ENCODE peak calls at places on chromosome 11, in four cellular contexts. One of them, this sample, is unnamed.

GRCh38 chr11:68928481-68928880 is 24.8 kb downstream of the IGHMBP2 start:
- DNase-seq in HL-60: no peak
- DNase-seq in K562: no peak
- DNase-seq in GM12878: no peak
- DNase-seq in this sample: no peak

GRCh38 chr11:44177905-44178304 is 82.4 kb downstream of the EXT2 start:
- DNase-seq in HL-60: no peak
- DNase-seq in K562: no peak
- DNase-seq in GM12878: no peak
- DNase-seq in this sample: no peak

GRCh38 chr11:2521081-2521480 is 76.3 kb downstream of the KCNQ1 start:
- DNase-seq in HL-60: no peak
- DNase-seq in K562: no peak
- DNase-seq in GM12878: no peak
- DNase-seq in this sample: no peak

GRCh38 chr11:23151819-23152218 is 291.5 kb upstream of the CCDC179 start:
- DNase-seq in HL-60: no peak
- DNase-seq in K562: no peak
- DNase-seq in GM12878: no peak
- DNase-seq in this sample: no peak

GRCh38 chr11:32081129-32081641 is 9.7 kb upstream of the RCN1 start:
- DNase-seq in K562: no peak
- DNase-seq in HL-60: no peak
- DNase-seq in GM12878: no peak
- DNase-seq in this sample: no peak

GRCh38 chr11:32053151-32053550 is 37.7 kb upstream of the RCN1 start:
- DNase-seq in K562: no peak
- DNase-seq in HL-60: no peak
- DNase-seq in GM12878: no peak
- DNase-seq in this sample: no peak

GRCh38 chr11:7524831-7525230 is 11.0 kb downstream of the PPFIBP2 start:
- DNase-seq in K562: no peak
- DNase-seq in GM12878: no peak
- DNase-seq in HL-60: peak
- DNase-seq in this sample: no peak

GRCh38 chr11:131644204-131644603 is 273.8 kb downstream of the NTM start:
- DNase-seq in HL-60: no peak
- DNase-seq in K562: no peak
- DNase-seq in GM12878: peak
- DNase-seq in this sample: no peak

GRCh38 chr11:75474878-75475766 is 42.1 kb upstream of the KLHL35 start:
- DNase-seq in K562: peak
- DNase-seq in HL-60: peak
- DNase-seq in GM12878: no peak
- DNase-seq in this sample: peak

GRCh38 chr11:130179396-130180306 is 20.1 kb downstream of the ST14 start:
- DNase-seq in HL-60: no peak
- DNase-seq in K562: no peak
- DNase-seq in GM12878: no peak
- DNase-seq in this sample: no peak

GRCh38 chr11:2366733-2367132 is 10.4 kb upstream of the CD81 start:
- DNase-seq in HL-60: no peak
- DNase-seq in K562: no peak
- DNase-seq in GM12878: no peak
- DNase-seq in this sample: no peak

GRCh38 chr11:46557684-46558151 is 36.1 kb downstream of the AMBRA1 start:
- DNase-seq in HL-60: no peak
- DNase-seq in GM12878: no peak
- DNase-seq in K562: no peak
- DNase-seq in this sample: no peak

GRCh38 chr11:69558519-69558941 is 77.1 kb downstream of the LINC01488 start:
- DNase-seq in GM12878: no peak
- DNase-seq in HL-60: no peak
- DNase-seq in K562: no peak
- DNase-seq in this sample: no peak

GRCh38 chr11:10317281-10317755 is 12.4 kb downstream of the ADM start:
- DNase-seq in HL-60: no peak
- DNase-seq in GM12878: no peak
- DNase-seq in K562: no peak
- DNase-seq in this sample: no peak

GRCh38 chr11:125207866-125208425 is 43.4 kb downstream of the PKNOX2 start:
- DNase-seq in GM12878: no peak
- DNase-seq in HL-60: no peak
- DNase-seq in K562: no peak
- DNase-seq in this sample: no peak

GRCh38 chr11:108863528-108863927 is 198.7 kb downstream of the DDX10 start:
- DNase-seq in K562: no peak
- DNase-seq in GM12878: no peak
- DNase-seq in HL-60: no peak
- DNase-seq in this sample: no peak

GRCh38 chr11:110859998-110860397 is 147.8 kb upstream of the ARHGAP20 start:
- DNase-seq in K562: no peak
- DNase-seq in HL-60: no peak
- DNase-seq in GM12878: no peak
- DNase-seq in this sample: no peak
- TF ChIP-seq SPI1 in K562: no peak
- TF ChIP-seq SPI1 in HL-60: no peak
- TF ChIP-seq SPI1 in GM12878: no peak
- TF ChIP-seq SPI1 in this sample: no peak

DNA sequence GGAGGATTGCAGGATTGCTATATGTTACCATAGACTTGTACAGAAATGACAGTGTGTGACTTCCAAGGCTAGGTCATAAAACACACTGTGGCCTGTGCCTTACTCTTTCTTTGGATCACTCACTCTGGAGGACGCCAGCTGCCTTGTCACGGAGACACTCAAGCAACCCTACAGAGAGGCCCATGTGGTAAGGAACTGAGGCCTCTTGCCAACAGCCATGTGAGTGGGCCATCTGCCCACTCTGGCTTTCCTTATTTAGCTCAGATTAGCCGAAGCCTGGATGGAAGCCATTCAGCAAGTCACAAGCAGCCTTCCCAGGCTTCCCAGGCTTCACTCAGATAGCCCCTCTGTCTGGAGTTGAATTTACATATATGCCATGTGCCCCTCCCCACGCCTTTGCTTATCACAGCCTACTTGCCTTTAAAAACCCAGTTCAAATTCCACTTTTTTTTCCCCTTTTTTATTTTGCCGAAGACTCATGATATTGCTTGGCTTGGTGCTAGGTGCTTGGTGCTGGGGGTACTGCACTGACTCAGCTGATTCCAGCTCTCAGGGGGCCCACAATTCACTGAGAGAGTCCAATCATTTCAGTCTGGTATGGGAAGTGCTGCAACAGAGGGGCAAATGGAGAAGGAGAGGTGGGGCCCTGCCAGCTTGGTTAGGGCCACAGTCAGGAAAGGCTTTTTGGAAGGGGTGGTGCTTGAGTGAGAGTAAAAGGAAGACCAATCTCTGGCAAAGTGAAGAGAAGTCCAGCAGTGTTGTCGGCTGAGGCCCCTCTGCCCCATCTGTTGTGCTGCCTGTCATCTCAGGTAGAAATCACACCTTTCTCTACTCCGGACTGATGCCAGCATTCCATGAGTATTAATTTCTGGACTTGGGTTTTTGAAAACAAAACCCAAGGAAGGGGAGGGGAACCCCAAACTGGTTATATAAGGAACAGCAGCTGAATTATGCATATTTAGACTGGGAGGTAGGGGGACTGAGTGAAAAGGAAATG is 14.5 kb upstream of the P4HA3 start:
- DNase-seq in K562: no peak
- DNase-seq in GM12878: no peak
- DNase-seq in HL-60: no peak
- DNase-seq in this sample: no peak
- TF ChIP-seq SPI1 in K562: no peak
- TF ChIP-seq SPI1 in GM12878: no peak
- TF ChIP-seq SPI1 in HL-60: no peak
- TF ChIP-seq SPI1 in this sample: no peak

GRCh38 chr11:67558084-67558772 is 25.4 kb upstream of the GSTP1 start:
- DNase-seq in GM12878: peak
- DNase-seq in K562: no peak
- DNase-seq in HL-60: no peak
- DNase-seq in this sample: no peak
- TF ChIP-seq SPI1 in GM12878: no peak
- TF ChIP-seq SPI1 in K562: no peak
- TF ChIP-seq SPI1 in HL-60: no peak
- TF ChIP-seq SPI1 in this sample: peak

GRCh38 chr11:118194835-118195627 is 18.6 kb upstream of the SCN2B start:
- DNase-seq in K562: no peak
- DNase-seq in GM12878: no peak
- DNase-seq in HL-60: no peak
- DNase-seq in this sample: no peak
- TF ChIP-seq SPI1 in K562: no peak
- TF ChIP-seq SPI1 in GM12878: no peak
- TF ChIP-seq SPI1 in HL-60: no peak
- TF ChIP-seq SPI1 in this sample: no peak

DNA sequence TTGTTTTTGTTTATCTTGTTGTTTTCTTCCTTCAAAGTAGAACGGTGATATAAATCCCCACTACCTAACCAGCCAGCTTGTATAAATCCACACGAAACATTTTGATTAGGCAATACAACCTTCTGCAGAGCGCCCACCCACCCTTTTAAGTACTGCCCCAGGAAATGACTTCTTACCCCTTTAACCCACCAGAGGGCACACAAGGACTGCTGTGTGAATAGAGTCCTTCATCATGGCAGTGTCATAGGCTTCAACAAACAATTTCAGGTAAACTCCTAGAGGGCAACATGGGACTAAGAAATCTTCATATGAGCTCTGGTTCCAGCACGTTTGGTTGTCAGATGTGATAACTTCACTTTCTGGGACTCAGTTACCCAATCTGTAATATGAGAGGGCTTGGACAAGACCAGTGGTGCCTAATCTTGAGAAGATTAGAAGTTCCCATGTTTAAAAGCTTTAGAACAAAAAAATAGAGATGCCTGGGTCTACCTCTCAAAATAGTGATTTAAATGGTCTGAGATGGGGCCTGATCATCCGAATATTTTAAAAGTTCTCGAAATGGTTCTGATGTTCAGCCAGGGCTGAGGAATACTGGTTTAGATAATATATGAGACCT is 56.1 kb downstream of the PIWIL4 start:
- DNase-seq in GM12878: peak
- DNase-seq in HL-60: peak
- DNase-seq in K562: peak
- DNase-seq in this sample: no peak
- TF ChIP-seq SPI1 in GM12878: no peak
- TF ChIP-seq SPI1 in HL-60: no peak
- TF ChIP-seq SPI1 in K562: no peak
- TF ChIP-seq SPI1 in this sample: no peak

GRCh38 chr11:59365621-59366020 is 6.9 kb downstream of the OR5AN1 start:
- DNase-seq in HL-60: no peak
- DNase-seq in K562: no peak
- DNase-seq in GM12878: no peak
- DNase-seq in this sample: no peak

DNA sequence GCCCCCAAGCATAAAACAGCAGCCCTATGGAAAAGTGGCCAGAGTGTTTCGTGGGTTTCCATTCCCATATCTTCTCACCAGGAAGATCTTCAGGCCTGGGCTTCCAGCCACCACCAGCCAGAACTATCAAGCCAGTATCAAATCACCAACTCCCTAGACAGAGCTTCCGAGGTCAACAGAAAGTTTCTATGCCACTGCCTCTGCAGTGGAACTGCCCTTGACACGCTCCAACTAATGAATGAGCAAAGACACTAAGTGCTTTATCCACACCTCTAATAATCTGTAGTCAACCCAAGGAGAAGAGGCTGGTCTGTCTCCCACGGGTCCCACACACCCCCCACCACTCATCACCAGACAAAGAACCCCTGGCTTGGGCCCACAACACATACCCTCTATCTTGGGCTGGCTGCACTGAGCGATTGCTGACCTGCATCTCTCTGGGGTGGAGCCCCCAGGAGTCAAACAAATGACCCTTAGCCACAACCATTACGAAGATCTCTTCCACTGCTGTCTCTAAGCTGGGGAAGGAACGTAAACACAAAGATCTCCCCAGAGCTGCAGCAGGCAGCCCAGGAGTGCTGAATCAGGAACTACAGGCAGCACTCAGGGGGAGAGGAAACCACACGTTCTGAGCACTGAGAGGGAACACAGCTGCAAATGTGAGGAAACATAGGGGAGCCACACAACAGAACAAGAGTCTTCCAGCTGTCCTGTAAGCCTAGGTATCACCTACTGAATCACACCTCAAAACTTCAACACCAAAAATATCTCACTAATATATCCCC is 9.7 kb downstream of the OR5AN1 start:
- DNase-seq in HL-60: peak
- DNase-seq in K562: no peak
- DNase-seq in GM12878: no peak
- DNase-seq in this sample: no peak
- TF ChIP-seq SPI1 in HL-60: peak
- TF ChIP-seq SPI1 in K562: no peak
- TF ChIP-seq SPI1 in GM12878: no peak
- TF ChIP-seq SPI1 in this sample: no peak